ENCODE peak calls at places on chromosomes 16 and 17, in six cellular contexts. Y is HCT116, L is H1, I is HepG2, W is K562, T is SK-N-SH. Z is an unnamed sample.

GRCh38 chr17:8913091-8913490 is 45.6 kb upstream of the PIK3R6 start:
- DNase-seq in Y (no peak), L (no peak), I (no peak), W (no peak), T (no peak), Z (no peak)

GRCh38 chr17:80104956-80105375 is 3.6 kb downstream of the GAA start:
- DNase-seq in Y (no peak), L (no peak), I (no peak), W (no peak), T (no peak), Z (no peak)

GRCh38 chr16:58476791-58477190 is 23.2 kb upstream of the NDRG4 start:
- DNase-seq in Y (no peak), L (no peak), I (no peak), W (no peak), T (no peak), Z (no peak)

GRCh38 chr16:80527297-80527696 is 13.5 kb upstream of the DYNLRB2 start:
- DNase-seq in Y (peak), L (peak), I (peak), W (no peak), T (peak), Z (peak)

GRCh38 chr17:64780096-64781012 is 118.2 kb upstream of the SMURF2 start:
- DNase-seq in Y (peak), L (peak), I (no peak), W (no peak), T (peak), Z (no peak)

GRCh38 chr17:4858068-4858879 is 25.1 kb downstream of the MINK1 start:
- DNase-seq in Y (no peak), L (no peak), I (peak), W (no peak), T (peak), Z (no peak)

GRCh38 chr17:40363480-40363838 is 1.1 kb downstream of the GJD3 start:
- DNase-seq in Y (no peak), L (peak), I (no peak), W (no peak), T (no peak), Z (no peak)

GRCh38 chr17:8056232-8056975 is 17.5 kb downstream of the ALOX15B start:
- DNase-seq in Y (no peak), L (no peak), I (peak), W (no peak), T (no peak), Z (peak)

GRCh38 chr16:84638195-84638806 is 10.0 kb upstream of the KLHL36 start:
- DNase-seq in Y (no peak), L (no peak), I (no peak), W (no peak), T (no peak), Z (no peak)

GRCh38 chr17:43175213-43176118 is 4.5 kb downstream of the NBR1 start:
- DNase-seq in Y (no peak), L (no peak), I (peak), W (no peak), T (no peak), Z (no peak)

GRCh38 chr16:27650073-27650701 is 100.2 kb downstream of the KATNIP start:
- DNase-seq in Y (no peak), L (no peak), I (no peak), W (no peak), T (no peak), Z (no peak)

GRCh38 chr17:41537990-41538389 is 9.9 kb upstream of the KRT19 start:
- DNase-seq in Y (no peak), L (no peak), I (no peak), W (no peak), T (no peak), Z (no peak)

GRCh38 chr16:55146939-55147338 is 177.1 kb upstream of the IRX6 start:
- DNase-seq in Y (no peak), L (no peak), I (no peak), W (no peak), T (no peak), Z (no peak)

GRCh38 chr17:81890447-81891302 is 711 bp downstream of the ALYREF start:
- DNase-seq in Y (no peak), L (no peak), I (no peak), W (peak), T (peak), Z (no peak)

GRCh38 chr17:32575865-32576264 is 89.1 kb downstream of the CDK5R1 start:
- DNase-seq in Y (no peak), L (no peak), I (no peak), W (no peak), T (no peak), Z (no peak)

GRCh38 chr16:81901483-81901882 is 109.8 kb downstream of the SDR42E1 start:
- DNase-seq in Y (no peak), L (no peak), I (no peak), W (no peak), T (no peak), Z (no peak)

GRCh38 chr17:56737741-56738161 is 96.0 kb downstream of the C17orf67 start:
- DNase-seq in Y (no peak), L (no peak), I (no peak), W (no peak), T (no peak), Z (peak)

GRCh38 chr16:66479661-66480264 is 52.7 kb downstream of the BEAN1 start:
- DNase-seq in Y (no peak), L (no peak), I (no peak), W (no peak), T (no peak), Z (no peak)

GRCh38 chr17:51767287-51767686 is 391.2 kb downstream of the CA10 start:
- DNase-seq in Y (no peak), L (no peak), I (no peak), W (no peak), T (no peak), Z (no peak)

GRCh38 chr16:54066451-54067056 is 220.0 kb downstream of the IRX3 start:
- DNase-seq in Y (no peak), L (no peak), I (peak), W (no peak), T (no peak), Z (no peak)

GRCh38 chr16:2039286-2040030 is 8.2 kb downstream of the NTHL1 start:
- DNase-seq in Y (no peak), L (no peak), I (peak), W (no peak), T (peak), Z (peak)

GRCh38 chr17:65664696-65665095 is 103.2 kb upstream of the AXIN2 start:
- DNase-seq in Y (no peak), L (no peak), I (no peak), W (no peak), T (no peak), Z (no peak)

GRCh38 chr17:58334661-58335060 is 6.1 kb upstream of the TSPOAP1 start:
- DNase-seq in Y (no peak), L (no peak), I (no peak), W (no peak), T (peak), Z (no peak)

GRCh38 chr17:63698886-63699637 is 863 bp downstream of the LIMD2 start:
- DNase-seq in Y (no peak), L (peak), I (peak), W (no peak), T (no peak), Z (no peak)

GRCh38 chr17:27559506-27559931 is 71.5 kb upstream of the LGALS9 start:
- DNase-seq in Y (no peak), L (no peak), I (peak), W (no peak), T (peak), Z (no peak)

GRCh38 chr17:82297280-82297803 is 20.1 kb downstream of the CD7 start:
- DNase-seq in Y (no peak), L (no peak), I (no peak), W (no peak), T (peak), Z (no peak)

GRCh38 chr16:29316673-29317237 is 89.8 kb downstream of the NPIPB11 start:
- DNase-seq in Y (no peak), L (no peak), I (no peak), W (no peak), T (no peak), Z (no peak)

DNA sequence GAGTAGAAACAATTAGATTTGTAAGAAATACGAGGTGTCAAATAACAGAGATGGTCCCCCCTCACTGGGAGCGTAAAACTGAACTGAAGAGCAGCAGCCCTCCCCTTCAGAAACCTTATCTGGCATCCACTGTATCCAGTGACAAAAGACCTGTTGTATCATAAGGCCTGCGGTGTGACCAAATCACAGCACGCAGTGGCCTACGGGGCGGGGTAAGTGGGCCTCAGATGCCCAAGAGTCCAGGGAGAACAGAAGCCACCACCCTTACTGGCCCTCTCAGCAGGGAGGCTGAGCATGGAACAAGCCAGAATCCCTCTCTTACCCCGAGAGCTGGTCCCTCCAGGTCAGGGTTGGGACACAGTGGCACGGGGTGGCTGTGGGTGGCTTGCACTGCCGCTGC is 5.5 kb downstream of the JMJD6 start:
- DNase-seq in Y (no peak), L (no peak), I (no peak), W (no peak), T (no peak), Z (no peak)
- TF ChIP-seq JUND in Y (no peak), L (no peak), I (no peak), W (no peak), T (no peak), Z (no peak)

GRCh38 chr17:10120749-10121148 is 77.7 kb downstream of the GAS7 start:
- DNase-seq in Y (no peak), L (no peak), I (no peak), W (no peak), T (no peak), Z (no peak)

GRCh38 chr17:10117581-10118001 is 80.8 kb downstream of the GAS7 start:
- DNase-seq in Y (no peak), L (no peak), I (peak), W (no peak), T (no peak), Z (no peak)

GRCh38 chr17:10120113-10120485 is 78.3 kb downstream of the GAS7 start:
- DNase-seq in Y (no peak), L (no peak), I (no peak), W (no peak), T (no peak), Z (no peak)

GRCh38 chr17:10118788-10119130 is 79.6 kb downstream of the GAS7 start:
- DNase-seq in Y (no peak), L (no peak), I (no peak), W (no peak), T (no peak), Z (no peak)

GRCh38 chr17:10119203-10120112 is 78.9 kb downstream of the GAS7 start:
- DNase-seq in Y (peak), L (no peak), I (no peak), W (no peak), T (no peak), Z (peak)
- TF ChIP-seq JUND in Y (peak), L (no peak), I (no peak), W (no peak), T (no peak), Z (no peak)

GRCh38 chr17:12389421-12389820 is 276.3 kb upstream of the MYOCD start:
- DNase-seq in Y (no peak), L (no peak), I (no peak), W (no peak), T (no peak), Z (no peak)

GRCh38 chr17:12391468-12391867 is 274.2 kb upstream of the MYOCD start:
- DNase-seq in Y (no peak), L (no peak), I (no peak), W (no peak), T (no peak), Z (no peak)

GRCh38 chr17:12388206-12388605 is 277.5 kb upstream of the MYOCD start:
- DNase-seq in Y (no peak), L (no peak), I (no peak), W (no peak), T (no peak), Z (no peak)

DNA sequence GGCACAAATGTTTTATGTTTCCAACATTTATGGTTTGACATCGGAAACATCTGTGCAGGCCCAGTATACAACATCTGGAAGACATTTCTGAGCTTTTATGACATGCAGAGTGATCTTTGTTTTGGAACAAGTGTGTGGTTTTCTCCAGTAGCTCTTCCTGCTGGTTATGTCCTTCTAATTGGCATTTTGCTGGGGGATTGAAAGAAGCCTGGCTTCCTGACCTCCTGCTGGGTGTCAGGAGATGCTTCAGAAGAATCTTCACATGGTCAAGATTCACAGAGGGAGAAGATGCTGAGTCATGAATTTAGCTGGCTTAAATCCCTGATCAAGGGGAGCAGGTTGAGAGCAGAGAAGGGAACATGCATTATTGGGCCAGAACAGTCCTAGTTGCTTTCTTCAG is 279.4 kb upstream of the MYOCD start:
- DNase-seq in Y (no peak), L (no peak), I (no peak), W (no peak), T (no peak), Z (no peak)
- TF ChIP-seq JUND in Y (no peak), L (no peak), I (no peak), W (no peak), T (no peak), Z (no peak)

DNA sequence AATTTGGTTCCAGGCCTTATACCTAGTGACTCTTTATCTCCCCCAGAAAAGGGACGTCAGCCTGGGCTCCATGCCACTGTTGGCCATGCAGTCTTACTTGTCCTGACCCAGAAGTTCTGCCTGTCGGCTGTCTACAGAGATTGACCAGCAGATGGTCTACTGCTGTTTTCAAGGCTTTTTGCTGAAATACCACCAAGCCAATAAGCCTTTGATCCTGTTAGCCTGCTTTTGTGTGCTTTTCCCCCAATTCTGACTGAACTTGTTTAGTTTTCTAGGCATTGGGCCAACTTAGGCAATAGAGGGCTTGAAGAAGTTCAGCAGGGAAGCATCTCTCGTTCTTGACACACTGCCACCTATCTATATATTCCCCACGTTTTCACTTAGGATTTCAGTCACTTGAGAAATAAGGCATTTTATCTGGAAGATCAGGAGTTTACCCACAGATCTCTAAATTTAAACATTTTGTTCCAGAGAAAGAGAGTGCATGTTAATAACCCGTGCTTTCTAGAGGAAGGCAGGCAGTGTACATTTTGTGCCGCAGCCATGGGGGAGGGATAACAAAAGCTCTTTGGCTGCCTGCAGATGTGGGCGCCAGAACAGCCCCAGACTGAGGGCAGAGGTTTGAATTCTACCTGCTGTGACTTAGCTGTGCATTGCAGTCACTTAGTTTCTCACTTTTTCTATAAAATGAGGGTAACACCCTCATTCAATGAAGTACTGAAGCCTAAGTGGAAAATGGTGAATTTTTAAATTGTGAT is 12.3 kb upstream of the CARMIL2 start:
- DNase-seq in Y (no peak), L (no peak), I (peak), W (no peak), T (no peak), Z (no peak)
- TF ChIP-seq JUND in Y (no peak), L (no peak), I (no peak), W (no peak), T (no peak), Z (no peak)

Z was measured in T47D.